ENCODE peak calls at places on chromosomes 3 and 15, in seven cellular contexts. M is T-cell; F is SW480; K is CD14-positive monocyte; C is mesenteric fat pad; S is effector CD4-positive, alpha-beta T cell; H is lung microvascular endothelial cell. O is an unnamed sample.

GRCh38 chr15:85515212-85515611 is 134.8 kb downstream of the AKAP13 start:
- DNase-seq in S (no peak), M (no peak), C (no peak), H (no peak), F (no peak), K (no peak), O (no peak)

GRCh38 chr15:25422021-25422420 is 16.8 kb downstream of the UBE3A start:
- DNase-seq in C (no peak), M (no peak), S (no peak), K (no peak), H (peak; percentile 60), F (no peak), O (no peak)

GRCh38 chr15:40192942-40193341 is 32.1 kb downstream of the BUB1B start:
- DNase-seq in C (no peak), K (no peak), F (no peak), S (no peak), M (no peak), H (no peak), O (no peak)

GRCh38 chr3:136186330-136186729 is 9.8 kb downstream of the MSL2 start:
- DNase-seq in H (peak; percentile 19), K (no peak), M (peak; percentile 16), C (no peak), F (no peak), S (no peak), O (no peak)

GRCh38 chr15:90015749-90016148 is 14.6 kb downstream of the ZNF710 start:
- DNase-seq in C (no peak), F (peak; percentile 62), S (no peak), H (no peak), K (no peak), M (no peak), O (no peak)

GRCh38 chr3:33716227-33716626 is 1.8 kb downstream of the CLASP2 start:
- DNase-seq in S (no peak), F (no peak), K (no peak), H (no peak), M (no peak), C (no peak), O (no peak)

GRCh38 chr15:40776537-40777141 is 6.9 kb downstream of the C15orf62 start:
- DNase-seq in M (peak; percentile 60), F (peak; percentile 74), S (no peak), H (no peak), K (no peak), C (no peak), O (peak; percentile 64)

GRCh38 chr15:74723754-74724334 is 1.5 kb downstream of the CYP1A1 start:
- DNase-seq in K (no peak), S (no peak), F (peak; percentile 77), H (peak; percentile 83), C (no peak), M (no peak), O (no peak)

GRCh38 chr15:44010114-44010513 is 183.3 kb downstream of the WDR76 start:
- DNase-seq in H (no peak), S (no peak), M (no peak), C (no peak), K (no peak), F (no peak), O (no peak)

GRCh38 chr15:40258544-40258943 is 19.7 kb downstream of the PAK6 start:
- DNase-seq in K (no peak), C (no peak), F (no peak), M (no peak), H (no peak), S (no peak), O (no peak)

GRCh38 chr15:71443538-71443937 is 328.3 kb downstream of the THSD4 start:
- DNase-seq in F (peak; percentile 18), C (no peak), H (peak; percentile 71), K (no peak), S (peak; percentile 16), M (peak; percentile 17), O (no peak)

GRCh38 chr3:134992180-134992579 is 197.1 kb downstream of the EPHB1 start:
- DNase-seq in H (no peak), C (no peak), F (no peak), K (no peak), M (no peak), S (no peak), O (no peak)

GRCh38 chr15:76058714-76059319 is 968 bp upstream of the TMEM266 start:
- DNase-seq in H (peak; percentile 34), F (peak; percentile 58), K (no peak), M (no peak), S (no peak), C (no peak), O (no peak)

GRCh38 chr3:138082085-138082991 is 33.1 kb downstream of the DZIP1L start:
- DNase-seq in M (no peak), H (no peak), F (peak; percentile 90), S (no peak), C (no peak), K (no peak), O (no peak)

GRCh38 chr3:128494152-128494650 is 1.2 kb upstream of the GATA2 start:
- DNase-seq in C (no peak), S (no peak), F (no peak), M (no peak), K (no peak), H (peak; percentile 21), O (no peak)

GRCh38 chr15:85024509-85025336 is 43.1 kb downstream of the PDE8A start:
- DNase-seq in M (no peak), S (no peak), H (peak; percentile 31), C (no peak), F (peak; percentile 88), K (no peak), O (no peak)

GRCh38 chr3:95333826-95334225 is 1271.0 kb downstream of the NSUN3 start:
- DNase-seq in S (no peak), C (no peak), H (no peak), M (no peak), F (no peak), K (no peak), O (no peak)

GRCh38 chr15:63331456-63331855 is 50.2 kb downstream of the CA12 start:
- DNase-seq in H (no peak), C (no peak), S (no peak), F (no peak), K (no peak), M (no peak), O (no peak)

GRCh38 chr3:141076821-141077571 is 25.8 kb downstream of the SPSB4 start:
- DNase-seq in K (peak; percentile 55), S (no peak), M (peak; percentile 25), C (peak; percentile 90), F (peak; percentile 2), H (no peak), O (no peak)

GRCh38 chr15:70090436-70091291 is 7.1 kb downstream of the TLE3 start:
- DNase-seq in F (no peak), C (no peak), M (no peak), K (no peak), S (no peak), H (no peak), O (no peak)

GRCh38 chr3:182544542-182544941 is 248.8 kb upstream of the ATP11B start:
- DNase-seq in K (no peak), F (no peak), S (no peak), C (no peak), M (no peak), H (no peak), O (no peak)

GRCh38 chr3:126125341-126125740 is 41.4 kb upstream of the SLC41A3 start:
- DNase-seq in C (peak; percentile 49), M (no peak), K (no peak), S (peak; percentile 1), H (no peak), F (no peak), O (no peak)

GRCh38 chr3:128168830-128169229 is 15.5 kb downstream of the EEFSEC start:
- DNase-seq in H (no peak), K (no peak), C (no peak), M (no peak), F (no peak), S (no peak), O (no peak)

GRCh38 chr15:99615460-99615859 is 49.7 kb downstream of the MEF2A start:
- DNase-seq in F (no peak), S (no peak), K (no peak), C (no peak), M (no peak), H (no peak), O (no peak)